ENCODE peak calls at places on chromosomes 2 and 18, in six cellular contexts. T is coronary artery, J is esophagus squamous epithelium, S is uterus, P is fibroblast of lung, X is lower leg skin. Q is an unnamed sample.

GRCh38 chr2:201966691-201967388 is 66.8 kb upstream of the FZD7 start:
- DNase-seq in T (no peak), J (no peak), S (no peak), P (no peak), X (no peak), Q (no peak)

GRCh38 chr2:5175231-5175630 is 517.0 kb upstream of the SOX11 start:
- DNase-seq in T (no peak), J (no peak), S (no peak), P (no peak), X (no peak), Q (no peak)

GRCh38 chr2:225100856-225101294 is 58.6 kb upstream of the DOCK10 start:
- DNase-seq in T (no peak), J (no peak), S (no peak), P (peak; percentile 87), X (no peak), Q (peak; percentile 90)

GRCh38 chr18:23136326-23137092 is 1.2 kb downstream of the CABLES1 start:
- DNase-seq in T (peak; percentile 80), J (no peak), S (peak; percentile 51), P (peak; percentile 34), X (no peak), Q (peak; percentile 37)

GRCh38 chr2:78682781-78683180 is 342.7 kb upstream of the REG3G start:
- DNase-seq in T (no peak), J (no peak), S (no peak), P (no peak), X (no peak), Q (peak; percentile 18)

GRCh38 chr2:227908266-227909054 is 37.0 kb downstream of the DAW1 start:
- DNase-seq in T (no peak), J (no peak), S (no peak), P (peak; percentile 24), X (no peak), Q (peak; percentile 39)

GRCh38 chr2:169676357-169676756 is 17.8 kb downstream of the CFAP210 start:
- DNase-seq in T (no peak), J (no peak), S (no peak), P (no peak), X (no peak), Q (peak; percentile 18)

GRCh38 chr2:142286618-142287017 is 155.8 kb upstream of the LRP1B start:
- DNase-seq in T (no peak), J (no peak), S (no peak), P (no peak), X (no peak), Q (no peak)

GRCh38 chr18:26655614-26656400 is 107.5 kb upstream of the KCTD1 start:
- DNase-seq in T (peak; percentile 77), J (no peak), S (peak; percentile 59), P (peak; percentile 38), X (peak; percentile 23), Q (peak; percentile 52)

GRCh38 chr2:236861196-236861875 is 224.4 kb upstream of the COPS8 start:
- DNase-seq in T (peak; percentile 38), J (no peak), S (no peak), P (no peak), X (no peak), Q (no peak)

DNA sequence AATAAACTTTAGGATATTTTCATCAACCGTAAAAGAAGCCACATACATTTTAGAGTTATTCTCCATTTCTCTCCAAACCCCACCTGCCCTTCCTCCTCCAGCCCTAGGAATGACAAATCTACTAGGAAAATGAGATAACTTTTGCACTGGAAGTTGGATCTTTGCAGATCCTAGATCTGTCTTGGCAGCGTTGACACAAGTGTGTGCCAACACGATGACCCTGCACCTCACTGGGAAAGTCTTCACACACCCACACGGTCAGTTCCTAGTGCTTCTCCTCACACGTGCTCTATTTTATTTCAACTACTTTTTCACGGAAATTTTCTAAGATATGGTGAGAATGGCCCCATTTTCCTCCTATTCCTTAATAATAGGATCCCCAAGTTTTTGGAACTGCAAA is 14.1 kb upstream of the HPCAL1 start:
- DNase-seq in T (no peak), J (no peak), S (no peak), P (no peak), X (no peak), Q (no peak)
- TF ChIP-seq CTCF in T (no peak), J (no peak), S (no peak), P (no peak), X (no peak), Q (no peak)

GRCh38 chr2:66578067-66578852 is 143.3 kb downstream of the MEIS1 start:
- DNase-seq in T (no peak), J (no peak), S (peak; percentile 61), P (peak; percentile 82), X (no peak), Q (peak; percentile 28)

GRCh38 chr2:66578853-66579158 is 143.9 kb downstream of the MEIS1 start:
- DNase-seq in T (no peak), J (no peak), S (no peak), P (peak; percentile 48), X (no peak), Q (no peak)

GRCh38 chr2:66575625-66576371 is 140.9 kb downstream of the MEIS1 start:
- DNase-seq in T (no peak), J (no peak), S (peak; percentile 81), P (peak; percentile 73), X (no peak), Q (peak; percentile 30)

GRCh38 chr2:66576381-66577330 is 141.7 kb downstream of the MEIS1 start:
- DNase-seq in T (peak; percentile 73), J (no peak), S (peak; percentile 61), P (peak; percentile 89), X (no peak), Q (peak; percentile 47)

GRCh38 chr2:66577331-66578041 is 142.6 kb downstream of the MEIS1 start:
- DNase-seq in T (no peak), J (no peak), S (peak; percentile 52), P (peak; percentile 72), X (no peak), Q (no peak)
- H3K4me3 ChIP-seq in T (peak overlapping the region; percentile 77), J (peak overlapping the region; percentile 77), S (peak overlapping the region; percentile 54), P (peak overlapping the region; percentile 65), X (no peak overlapping the region), Q (peak overlapping the region; percentile 58)

DNA sequence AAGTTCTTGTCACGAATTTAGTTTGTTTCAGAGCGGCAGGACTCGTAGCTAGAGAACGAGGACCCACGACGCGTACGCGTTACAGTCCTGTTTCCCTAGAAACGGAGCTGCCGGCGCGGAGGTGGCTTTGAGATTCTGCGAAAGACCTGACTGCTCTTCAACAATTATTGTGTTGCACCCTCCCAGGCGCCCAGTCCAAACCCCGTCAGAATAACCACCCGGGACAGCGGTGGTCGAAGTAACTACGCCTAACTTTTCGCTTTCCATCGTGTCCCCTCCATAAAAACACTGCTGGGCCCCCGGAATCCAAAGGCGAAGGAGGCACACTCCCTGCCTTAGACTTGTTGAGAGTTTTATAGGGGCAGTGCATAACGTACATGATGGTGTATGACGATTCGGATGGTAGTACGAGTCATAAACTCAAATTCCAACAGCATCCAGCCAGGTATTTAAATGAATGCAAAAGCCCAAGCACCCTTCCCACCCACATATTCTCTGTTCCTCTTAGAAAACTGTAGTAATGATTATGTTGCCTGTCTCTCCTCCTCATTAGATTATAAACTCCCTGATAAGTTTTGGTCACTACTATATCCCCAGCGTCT is 651 bp upstream of the STAM2 start:
- DNase-seq in T (no peak), J (no peak), S (no peak), P (no peak), X (no peak), Q (peak; percentile 41)
- TF ChIP-seq CTCF in T (peak; percentile 11), J (no peak), S (no peak), P (no peak), X (no peak), Q (no peak)

DNA sequence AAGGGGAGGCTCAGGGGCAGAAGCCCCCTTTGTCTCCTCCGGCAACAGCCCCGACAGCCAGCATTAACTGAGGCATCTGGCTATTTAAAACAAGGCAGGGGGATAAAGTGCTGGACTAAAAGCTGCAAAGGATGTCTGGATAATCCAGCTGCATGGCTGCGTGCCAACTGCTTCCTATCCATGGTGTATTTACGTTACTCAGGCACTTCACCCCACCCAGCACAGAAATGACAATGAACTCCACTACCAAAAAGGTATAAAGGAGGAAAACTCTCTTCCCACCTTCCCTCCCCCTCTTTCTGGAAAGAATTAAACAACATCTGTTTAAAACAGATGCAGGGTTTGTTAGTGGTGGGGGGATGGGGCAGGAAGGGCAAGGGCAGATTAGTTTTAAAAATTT is 82.5 kb downstream of the SPRED2 start:
- DNase-seq in T (no peak), J (no peak), S (peak; percentile 48), P (peak; percentile 82), X (peak; percentile 32), Q (peak; percentile 82)
- H3K4me3 ChIP-seq in T (no peak overlapping the region), J (no peak overlapping the region), S (no peak overlapping the region), P (no peak overlapping the region), X (no peak overlapping the region), Q (no peak overlapping the region)

DNA sequence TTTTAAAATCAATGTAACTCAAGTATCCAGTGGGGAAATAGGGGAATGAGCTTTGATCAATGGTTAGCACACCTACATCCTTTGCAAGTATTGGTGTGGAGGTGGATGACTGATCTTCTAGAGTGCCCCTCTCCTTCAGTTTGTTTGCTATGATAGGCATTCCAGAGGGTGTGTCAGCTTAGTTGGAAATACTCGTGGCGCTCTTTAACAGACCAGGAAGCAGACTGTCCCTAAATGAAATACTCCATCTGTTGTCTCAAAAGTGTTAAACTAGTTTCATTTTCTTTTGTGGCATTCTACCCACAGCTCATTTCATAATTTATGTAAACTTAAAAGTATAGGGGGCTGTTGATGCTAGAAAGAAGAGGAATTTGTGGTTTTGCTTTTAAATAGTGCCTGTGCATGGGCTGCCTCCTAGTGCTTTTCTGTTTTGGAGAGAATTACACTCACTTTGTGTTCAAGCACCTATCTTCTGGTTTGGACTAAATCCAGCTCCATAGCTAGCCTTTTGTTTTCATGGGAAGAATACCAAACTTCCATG is 66.2 kb downstream of the STAT1 start:
- DNase-seq in T (no peak), J (no peak), S (no peak), P (peak; percentile 85), X (no peak), Q (peak; percentile 91)
- TF ChIP-seq CTCF in T (no peak), J (no peak), S (no peak), P (peak; percentile 26), X (no peak), Q (peak; percentile 58)

DNA sequence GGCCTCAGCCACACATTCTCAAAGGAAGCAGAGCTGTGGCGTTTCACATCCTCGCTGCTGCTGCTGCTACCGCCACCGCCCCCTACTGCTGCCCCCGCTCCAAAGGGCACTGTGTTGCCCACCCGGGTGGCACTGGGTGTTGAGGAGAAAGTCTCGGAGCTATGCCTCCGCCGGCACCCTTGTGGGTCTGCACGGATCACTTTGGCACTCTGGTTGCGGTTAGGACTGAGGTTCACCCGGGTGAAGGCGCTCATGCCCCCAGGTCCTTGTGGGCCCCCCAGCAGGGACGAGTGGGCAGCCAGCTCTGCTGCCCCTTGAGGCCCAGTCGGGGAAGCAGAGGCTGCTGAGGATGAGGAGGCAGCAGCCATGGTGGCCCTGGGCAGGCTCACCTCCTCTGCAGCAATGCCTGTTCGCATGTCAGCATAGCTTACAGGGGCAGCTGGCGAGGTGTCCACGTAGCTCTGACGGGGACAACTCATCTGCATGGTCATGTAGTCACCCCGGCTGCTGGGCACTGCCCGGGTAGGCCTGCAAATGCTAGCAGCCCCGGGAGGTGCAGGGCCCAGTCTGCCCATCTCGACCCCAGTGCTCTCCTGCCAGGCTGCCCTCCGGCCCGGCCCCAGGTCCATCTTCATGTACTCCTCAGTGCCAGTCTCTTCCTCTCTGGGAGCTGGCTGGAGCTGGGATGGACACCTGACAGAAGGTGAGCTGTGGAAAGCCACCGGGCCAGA is 4.2 kb downstream of the IRS1 start:
- DNase-seq in T (peak; percentile 76), J (no peak), S (peak; percentile 27), P (peak; percentile 40), X (no peak), Q (peak; percentile 22)
- H3K4me3 ChIP-seq in T (peak overlapping the region; percentile 86), J (peak overlapping the region; percentile 70), S (peak overlapping the region; percentile 69), P (peak overlapping the region; percentile 91), X (no peak overlapping the region), Q (peak overlapping the region; percentile 71)

GRCh38 chr2:33673937-33674336 is 74.8 kb upstream of the FAM98A start:
- DNase-seq in T (no peak), J (no peak), S (no peak), P (peak; percentile 22), X (no peak), Q (peak; percentile 44)
- TF ChIP-seq CTCF in T (no peak), J (peak; percentile 24), S (peak; percentile 41), P (no peak), X (no peak), Q (peak; percentile 28)

Q was measured in choroid plexus epithelial cell.